ENCODE peak calls at places on chromosomes 7 and 10, in five cellular contexts. One of them, this sample, is unnamed.

GRCh38 chr7:118615686-118616085 is 391.2 kb downstream of the ANKRD7 start:
- DNase-seq in epithelial cell of esophagus: no peak
- DNase-seq in esophagus squamous epithelium: no peak
- DNase-seq in fibroblast of mammary gland: no peak
- DNase-seq in AG10803: no peak
- DNase-seq in this sample: no peak

GRCh38 chr7:157271315-157271990 is 65.4 kb upstream of the DNAJB6 start:
- DNase-seq in epithelial cell of esophagus: peak
- DNase-seq in esophagus squamous epithelium: no peak
- DNase-seq in fibroblast of mammary gland: peak
- DNase-seq in AG10803: peak
- DNase-seq in this sample: no peak

GRCh38 chr10:101188942-101189341 is 40.3 kb downstream of the LBX1 start:
- DNase-seq in epithelial cell of esophagus: no peak
- DNase-seq in esophagus squamous epithelium: no peak
- DNase-seq in fibroblast of mammary gland: no peak
- DNase-seq in AG10803: no peak
- DNase-seq in this sample: no peak

GRCh38 chr10:110636932-110637557 is 7.1 kb upstream of the RBM20 start:
- DNase-seq in epithelial cell of esophagus: no peak
- DNase-seq in esophagus squamous epithelium: no peak
- DNase-seq in fibroblast of mammary gland: no peak
- DNase-seq in AG10803: no peak
- DNase-seq in this sample: no peak

GRCh38 chr7:36639826-36640225 is 84.5 kb downstream of the AOAH start:
- DNase-seq in epithelial cell of esophagus: no peak
- DNase-seq in esophagus squamous epithelium: no peak
- DNase-seq in fibroblast of mammary gland: no peak
- DNase-seq in AG10803: no peak
- DNase-seq in this sample: no peak

GRCh38 chr10:22321831-22322662 is 1.1 kb downstream of the BMI1 start:
- DNase-seq in epithelial cell of esophagus: no peak
- DNase-seq in esophagus squamous epithelium: no peak
- DNase-seq in fibroblast of mammary gland: no peak
- DNase-seq in AG10803: no peak
- DNase-seq in this sample: peak

GRCh38 chr10:3169271-3169670 is 3.3 kb downstream of the PITRM1 start:
- DNase-seq in epithelial cell of esophagus: no peak
- DNase-seq in esophagus squamous epithelium: no peak
- DNase-seq in fibroblast of mammary gland: no peak
- DNase-seq in AG10803: no peak
- DNase-seq in this sample: no peak

GRCh38 chr10:98492763-98493162 is 46.0 kb upstream of the HPS1 start:
- DNase-seq in epithelial cell of esophagus: no peak
- DNase-seq in esophagus squamous epithelium: no peak
- DNase-seq in fibroblast of mammary gland: no peak
- DNase-seq in AG10803: no peak
- DNase-seq in this sample: no peak

GRCh38 chr10:113015201-113015600 is 65.2 kb downstream of the TCF7L2 start:
- DNase-seq in epithelial cell of esophagus: no peak
- DNase-seq in esophagus squamous epithelium: no peak
- DNase-seq in fibroblast of mammary gland: no peak
- DNase-seq in AG10803: no peak
- DNase-seq in this sample: no peak

GRCh38 chr10:123502983-123503382 is 163.2 kb upstream of the GPR26 start:
- DNase-seq in epithelial cell of esophagus: no peak
- DNase-seq in esophagus squamous epithelium: no peak
- DNase-seq in fibroblast of mammary gland: no peak
- DNase-seq in AG10803: no peak
- DNase-seq in this sample: no peak

GRCh38 chr10:76177945-76178344 is 746.5 kb downstream of the LRMDA start:
- DNase-seq in epithelial cell of esophagus: peak
- DNase-seq in esophagus squamous epithelium: no peak
- DNase-seq in fibroblast of mammary gland: no peak
- DNase-seq in AG10803: no peak
- DNase-seq in this sample: no peak

GRCh38 chr10:58950618-58951017 is 225.8 kb upstream of the PHYHIPL start:
- DNase-seq in epithelial cell of esophagus: peak
- DNase-seq in esophagus squamous epithelium: no peak
- DNase-seq in fibroblast of mammary gland: peak
- DNase-seq in AG10803: peak
- DNase-seq in this sample: no peak

GRCh38 chr10:82591421-82591820 is 716.4 kb downstream of the NRG3 start:
- DNase-seq in epithelial cell of esophagus: no peak
- DNase-seq in esophagus squamous epithelium: no peak
- DNase-seq in fibroblast of mammary gland: no peak
- DNase-seq in AG10803: no peak
- DNase-seq in this sample: no peak

DNA sequence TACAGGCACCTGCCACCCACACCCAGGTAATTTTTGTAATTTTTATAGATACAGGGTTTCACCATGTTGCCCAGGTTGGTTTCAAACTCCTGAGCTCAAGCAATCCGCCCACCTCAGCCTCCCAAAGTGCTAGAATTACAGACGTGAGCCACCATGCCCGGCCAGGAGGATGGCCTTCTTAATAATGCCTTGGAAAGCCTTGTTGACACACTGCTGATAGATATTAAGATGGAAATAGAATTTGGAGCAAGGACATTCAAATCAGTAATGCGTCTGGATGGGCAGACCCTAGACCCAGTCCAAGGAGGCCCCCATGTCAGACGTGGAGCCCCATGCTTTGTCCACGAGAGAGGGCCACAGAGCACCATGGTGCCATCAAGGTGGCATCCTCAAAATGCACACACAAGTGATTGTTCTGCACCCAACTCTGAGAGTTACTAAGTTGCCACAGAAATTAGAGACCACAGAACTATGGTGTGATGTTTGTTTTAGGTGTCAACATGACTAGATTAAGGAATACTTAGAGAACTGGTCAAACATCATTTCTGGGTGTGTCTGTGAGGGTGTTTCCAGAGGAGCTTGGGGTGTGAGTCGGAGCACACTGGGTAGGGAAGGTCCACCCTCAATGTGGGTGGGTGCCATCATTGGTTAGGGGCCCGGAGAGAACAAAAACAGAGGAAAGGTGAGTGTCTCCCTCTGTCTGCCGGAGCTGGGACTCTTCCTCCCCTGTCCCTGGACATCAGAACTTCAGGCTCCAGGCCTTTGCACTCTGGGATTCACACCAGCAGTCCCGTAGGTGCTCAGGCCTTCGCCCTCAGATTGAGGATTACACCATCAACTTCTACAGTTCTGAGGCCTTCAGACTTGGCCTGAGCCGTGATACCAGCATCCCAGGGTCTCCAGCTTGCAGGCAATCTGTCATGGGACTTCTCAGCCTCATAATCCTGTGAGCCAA is 34.5 kb downstream of the EBF3 start:
- DNase-seq in epithelial cell of esophagus: peak
- DNase-seq in esophagus squamous epithelium: no peak
- DNase-seq in fibroblast of mammary gland: no peak
- DNase-seq in AG10803: no peak
- DNase-seq in this sample: no peak
- TF ChIP-seq CTCF in epithelial cell of esophagus: no peak
- TF ChIP-seq CTCF in esophagus squamous epithelium: no peak
- TF ChIP-seq CTCF in fibroblast of mammary gland: no peak
- TF ChIP-seq CTCF in AG10803: no peak
- TF ChIP-seq CTCF in this sample: no peak

GRCh38 chr10:24215603-24216002 is 6.7 kb downstream of the KIAA1217 start:
- DNase-seq in epithelial cell of esophagus: no peak
- DNase-seq in esophagus squamous epithelium: no peak
- DNase-seq in fibroblast of mammary gland: no peak
- DNase-seq in AG10803: no peak
- DNase-seq in this sample: no peak
- TF ChIP-seq CTCF in epithelial cell of esophagus: no peak
- TF ChIP-seq CTCF in esophagus squamous epithelium: no peak
- TF ChIP-seq CTCF in fibroblast of mammary gland: no peak
- TF ChIP-seq CTCF in AG10803: no peak
- TF ChIP-seq CTCF in this sample: no peak

GRCh38 chr10:116155191-116155590 is 117.8 kb downstream of the GFRA1 start:
- DNase-seq in epithelial cell of esophagus: no peak
- DNase-seq in esophagus squamous epithelium: no peak
- DNase-seq in fibroblast of mammary gland: no peak
- DNase-seq in AG10803: no peak
- DNase-seq in this sample: no peak

GRCh38 chr10:116146374-116146773 is 126.6 kb downstream of the GFRA1 start:
- DNase-seq in epithelial cell of esophagus: no peak
- DNase-seq in esophagus squamous epithelium: no peak
- DNase-seq in fibroblast of mammary gland: peak
- DNase-seq in AG10803: peak
- DNase-seq in this sample: no peak

GRCh38 chr10:116147162-116147906 is 125.7 kb downstream of the GFRA1 start:
- DNase-seq in epithelial cell of esophagus: no peak
- DNase-seq in esophagus squamous epithelium: no peak
- DNase-seq in fibroblast of mammary gland: no peak
- DNase-seq in AG10803: no peak
- DNase-seq in this sample: no peak

GRCh38 chr10:116151076-116151475 is 121.9 kb downstream of the GFRA1 start:
- DNase-seq in epithelial cell of esophagus: no peak
- DNase-seq in esophagus squamous epithelium: no peak
- DNase-seq in fibroblast of mammary gland: no peak
- DNase-seq in AG10803: peak
- DNase-seq in this sample: no peak
- TF ChIP-seq CTCF in epithelial cell of esophagus: no peak
- TF ChIP-seq CTCF in esophagus squamous epithelium: no peak
- TF ChIP-seq CTCF in fibroblast of mammary gland: no peak
- TF ChIP-seq CTCF in AG10803: no peak
- TF ChIP-seq CTCF in this sample: no peak

GRCh38 chr7:98249106-98249505 is 2.9 kb downstream of the TECPR1 start:
- DNase-seq in epithelial cell of esophagus: no peak
- DNase-seq in esophagus squamous epithelium: no peak
- DNase-seq in fibroblast of mammary gland: no peak
- DNase-seq in AG10803: no peak
- DNase-seq in this sample: no peak

GRCh38 chr7:98251844-98252639 is at the start of gene TECPR1:
- DNase-seq in epithelial cell of esophagus: peak
- DNase-seq in esophagus squamous epithelium: peak
- DNase-seq in fibroblast of mammary gland: peak
- DNase-seq in AG10803: peak
- DNase-seq in this sample: peak

GRCh38 chr7:98252655-98253054 is 623 bp upstream of the TECPR1 start:
- DNase-seq in epithelial cell of esophagus: peak
- DNase-seq in esophagus squamous epithelium: no peak
- DNase-seq in fibroblast of mammary gland: peak
- DNase-seq in AG10803: peak
- DNase-seq in this sample: no peak

GRCh38 chr7:98251251-98251843 is 685 bp downstream of the TECPR1 start:
- DNase-seq in epithelial cell of esophagus: no peak
- DNase-seq in esophagus squamous epithelium: no peak
- DNase-seq in fibroblast of mammary gland: peak
- DNase-seq in AG10803: no peak
- DNase-seq in this sample: no peak

DNA sequence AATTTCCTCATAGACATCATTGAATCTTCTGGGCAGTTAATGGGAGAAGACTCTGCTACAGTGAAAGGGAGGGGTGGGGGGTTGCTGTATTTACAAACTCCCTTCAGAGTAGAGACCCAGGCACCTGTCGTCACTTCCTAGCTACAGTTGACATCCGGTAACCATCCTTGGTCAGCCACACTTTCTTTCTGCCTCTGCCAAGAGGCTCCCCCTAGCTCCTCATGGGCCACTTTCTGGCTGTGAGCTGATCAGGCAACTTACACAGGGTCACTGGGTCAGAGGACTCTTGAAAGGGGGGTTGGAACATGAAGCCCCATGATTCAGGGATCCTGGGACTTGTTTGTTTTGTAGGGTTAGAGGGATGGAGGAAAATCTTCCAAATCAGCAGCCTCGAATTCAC is 1.2 kb downstream of the TECPR1 start:
- DNase-seq in epithelial cell of esophagus: no peak
- DNase-seq in esophagus squamous epithelium: no peak
- DNase-seq in fibroblast of mammary gland: no peak
- DNase-seq in AG10803: no peak
- DNase-seq in this sample: no peak
- TF ChIP-seq CTCF in epithelial cell of esophagus: no peak
- TF ChIP-seq CTCF in esophagus squamous epithelium: no peak
- TF ChIP-seq CTCF in fibroblast of mammary gland: no peak
- TF ChIP-seq CTCF in AG10803: no peak
- TF ChIP-seq CTCF in this sample: no peak

GRCh38 chr7:146700015-146700560 is 583.5 kb downstream of the CNTNAP2 start:
- DNase-seq in epithelial cell of esophagus: no peak
- DNase-seq in esophagus squamous epithelium: no peak
- DNase-seq in fibroblast of mammary gland: no peak
- DNase-seq in AG10803: no peak
- DNase-seq in this sample: no peak

GRCh38 chr7:146698995-146699610 is 582.5 kb downstream of the CNTNAP2 start:
- DNase-seq in epithelial cell of esophagus: no peak
- DNase-seq in esophagus squamous epithelium: no peak
- DNase-seq in fibroblast of mammary gland: no peak
- DNase-seq in AG10803: no peak
- DNase-seq in this sample: no peak

GRCh38 chr7:146701166-146701565 is 584.6 kb downstream of the CNTNAP2 start:
- DNase-seq in epithelial cell of esophagus: no peak
- DNase-seq in esophagus squamous epithelium: no peak
- DNase-seq in fibroblast of mammary gland: no peak
- DNase-seq in AG10803: no peak
- DNase-seq in this sample: no peak

GRCh38 chr7:146702898-146703297 is 586.3 kb downstream of the CNTNAP2 start:
- DNase-seq in epithelial cell of esophagus: no peak
- DNase-seq in esophagus squamous epithelium: no peak
- DNase-seq in fibroblast of mammary gland: no peak
- DNase-seq in AG10803: no peak
- DNase-seq in this sample: no peak
- TF ChIP-seq CTCF in epithelial cell of esophagus: no peak
- TF ChIP-seq CTCF in esophagus squamous epithelium: no peak
- TF ChIP-seq CTCF in fibroblast of mammary gland: no peak
- TF ChIP-seq CTCF in AG10803: no peak
- TF ChIP-seq CTCF in this sample: no peak